ENCODE peak calls at places on chromosomes 4 and X, in ten cellular contexts. One of them, this sample, is unnamed.

GRCh38 chrX:18582910-18583493 is 88.9 kb downstream of the RS1 start:
- DNase-seq in H1: no peak
- DNase-seq in esophagus muscularis mucosa: no peak
- DNase-seq in transverse colon: no peak
- DNase-seq in stomach: no peak
- DNase-seq in SK-N-SH: peak
- DNase-seq in sigmoid colon: no peak
- DNase-seq in GM12878: no peak
- DNase-seq in suprapubic skin: no peak
- DNase-seq in K562: no peak
- DNase-seq in this sample: no peak

GRCh38 chrX:21638311-21638710 is 19.8 kb downstream of the KLHL34 start:
- DNase-seq in stomach: no peak
- DNase-seq in H1: no peak
- DNase-seq in suprapubic skin: no peak
- DNase-seq in esophagus muscularis mucosa: no peak
- DNase-seq in transverse colon: no peak
- DNase-seq in sigmoid colon: no peak
- DNase-seq in GM12878: no peak
- DNase-seq in SK-N-SH: no peak
- DNase-seq in K562: no peak
- DNase-seq in this sample: no peak

GRCh38 chrX:30521440-30522182 is 56.0 kb downstream of the TASL start:
- DNase-seq in suprapubic skin: no peak
- DNase-seq in GM12878: no peak
- DNase-seq in SK-N-SH: no peak
- DNase-seq in stomach: no peak
- DNase-seq in K562: no peak
- DNase-seq in H1: no peak
- DNase-seq in sigmoid colon: no peak
- DNase-seq in transverse colon: no peak
- DNase-seq in esophagus muscularis mucosa: no peak
- DNase-seq in this sample: no peak

GRCh38 chrX:124393659-124394058 is 47.3 kb downstream of the SH2D1A start:
- DNase-seq in K562: no peak
- DNase-seq in GM12878: no peak
- DNase-seq in sigmoid colon: no peak
- DNase-seq in H1: no peak
- DNase-seq in esophagus muscularis mucosa: no peak
- DNase-seq in transverse colon: no peak
- DNase-seq in suprapubic skin: no peak
- DNase-seq in SK-N-SH: no peak
- DNase-seq in stomach: no peak
- DNase-seq in this sample: no peak

GRCh38 chrX:47723689-47724088 is 64.7 kb upstream of the UXT start:
- DNase-seq in suprapubic skin: no peak
- DNase-seq in transverse colon: no peak
- DNase-seq in esophagus muscularis mucosa: no peak
- DNase-seq in K562: peak
- DNase-seq in H1: no peak
- DNase-seq in stomach: no peak
- DNase-seq in GM12878: no peak
- DNase-seq in sigmoid colon: no peak
- DNase-seq in SK-N-SH: no peak
- DNase-seq in this sample: no peak

GRCh38 chrX:43108828-43109227 is 330.9 kb upstream of the PPP1R2C start:
- DNase-seq in sigmoid colon: no peak
- DNase-seq in SK-N-SH: no peak
- DNase-seq in stomach: no peak
- DNase-seq in H1: no peak
- DNase-seq in GM12878: no peak
- DNase-seq in suprapubic skin: no peak
- DNase-seq in esophagus muscularis mucosa: no peak
- DNase-seq in K562: no peak
- DNase-seq in transverse colon: no peak
- DNase-seq in this sample: no peak

GRCh38 chr4:88477229-88477860 is 20.4 kb downstream of the HERC5 start:
- DNase-seq in K562: no peak
- DNase-seq in sigmoid colon: no peak
- DNase-seq in transverse colon: no peak
- DNase-seq in esophagus muscularis mucosa: no peak
- DNase-seq in suprapubic skin: no peak
- DNase-seq in SK-N-SH: no peak
- DNase-seq in GM12878: no peak
- DNase-seq in stomach: no peak
- DNase-seq in H1: no peak
- DNase-seq in this sample: no peak

GRCh38 chrX:15853586-15854079 is 980 bp downstream of the AP1S2 start:
- DNase-seq in GM12878: no peak
- DNase-seq in SK-N-SH: peak
- DNase-seq in sigmoid colon: no peak
- DNase-seq in esophagus muscularis mucosa: no peak
- DNase-seq in K562: peak
- DNase-seq in suprapubic skin: no peak
- DNase-seq in H1: no peak
- DNase-seq in transverse colon: no peak
- DNase-seq in stomach: no peak
- DNase-seq in this sample: no peak

GRCh38 chrX:41033299-41033698 is 51.9 kb upstream of the USP9X start:
- DNase-seq in H1: no peak
- DNase-seq in suprapubic skin: no peak
- DNase-seq in stomach: no peak
- DNase-seq in sigmoid colon: no peak
- DNase-seq in transverse colon: no peak
- DNase-seq in GM12878: no peak
- DNase-seq in SK-N-SH: no peak
- DNase-seq in esophagus muscularis mucosa: no peak
- DNase-seq in K562: no peak
- DNase-seq in this sample: no peak

GRCh38 chrX:7480721-7481120 is 332.8 kb upstream of the PUDP start:
- DNase-seq in K562: no peak
- DNase-seq in H1: no peak
- DNase-seq in esophagus muscularis mucosa: no peak
- DNase-seq in sigmoid colon: no peak
- DNase-seq in stomach: no peak
- DNase-seq in transverse colon: no peak
- DNase-seq in suprapubic skin: no peak
- DNase-seq in GM12878: no peak
- DNase-seq in SK-N-SH: no peak
- DNase-seq in this sample: no peak

GRCh38 chr4:26173619-26174018 is 147.2 kb upstream of the RBPJ start:
- DNase-seq in suprapubic skin: no peak
- DNase-seq in H1: no peak
- DNase-seq in stomach: peak
- DNase-seq in SK-N-SH: no peak
- DNase-seq in transverse colon: no peak
- DNase-seq in esophagus muscularis mucosa: no peak
- DNase-seq in sigmoid colon: no peak
- DNase-seq in K562: no peak
- DNase-seq in GM12878: no peak
- DNase-seq in this sample: no peak

GRCh38 chrX:93673056-93673868 is at the start of gene NAP1L3:
- DNase-seq in H1: peak
- DNase-seq in GM12878: no peak
- DNase-seq in SK-N-SH: peak
- DNase-seq in K562: no peak
- DNase-seq in sigmoid colon: peak
- DNase-seq in transverse colon: peak
- DNase-seq in stomach: peak
- DNase-seq in suprapubic skin: peak
- DNase-seq in esophagus muscularis mucosa: no peak
- DNase-seq in this sample: peak

DNA sequence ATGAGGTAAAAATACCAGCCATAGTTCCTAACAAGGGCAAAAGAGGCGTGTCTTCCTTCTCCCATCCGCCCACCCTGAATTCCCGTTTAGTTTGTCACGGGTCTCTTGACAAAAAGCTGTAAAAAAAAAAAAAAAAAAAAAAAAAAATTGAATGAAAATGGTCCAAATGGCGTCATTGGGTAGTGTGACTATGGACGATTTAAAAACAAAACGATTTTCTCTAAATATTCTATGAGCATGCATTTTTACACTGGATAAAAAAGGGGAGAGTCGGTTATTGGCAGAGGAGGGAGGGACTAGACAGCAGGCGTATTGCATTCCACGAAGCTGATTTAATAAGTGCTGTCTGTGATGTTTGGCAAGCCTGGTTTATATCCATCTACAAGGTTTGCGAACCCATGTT is at the start of gene FAM133A:
- DNase-seq in GM12878: no peak
- DNase-seq in K562: no peak
- DNase-seq in suprapubic skin: no peak
- DNase-seq in stomach: no peak
- DNase-seq in SK-N-SH: peak
- DNase-seq in transverse colon: no peak
- DNase-seq in esophagus muscularis mucosa: no peak
- DNase-seq in sigmoid colon: no peak
- DNase-seq in H1: no peak
- DNase-seq in this sample: no peak
- TF ChIP-seq POLR2AphosphoS5 in GM12878: no peak
- TF ChIP-seq POLR2AphosphoS5 in K562: no peak
- TF ChIP-seq POLR2AphosphoS5 in suprapubic skin: no peak
- TF ChIP-seq POLR2AphosphoS5 in stomach: no peak
- TF ChIP-seq POLR2AphosphoS5 in SK-N-SH: no peak
- TF ChIP-seq POLR2AphosphoS5 in transverse colon: no peak
- TF ChIP-seq POLR2AphosphoS5 in esophagus muscularis mucosa: peak
- TF ChIP-seq POLR2AphosphoS5 in sigmoid colon: no peak
- TF ChIP-seq POLR2AphosphoS5 in H1: no peak
- TF ChIP-seq POLR2AphosphoS5 in this sample: no peak

DNA sequence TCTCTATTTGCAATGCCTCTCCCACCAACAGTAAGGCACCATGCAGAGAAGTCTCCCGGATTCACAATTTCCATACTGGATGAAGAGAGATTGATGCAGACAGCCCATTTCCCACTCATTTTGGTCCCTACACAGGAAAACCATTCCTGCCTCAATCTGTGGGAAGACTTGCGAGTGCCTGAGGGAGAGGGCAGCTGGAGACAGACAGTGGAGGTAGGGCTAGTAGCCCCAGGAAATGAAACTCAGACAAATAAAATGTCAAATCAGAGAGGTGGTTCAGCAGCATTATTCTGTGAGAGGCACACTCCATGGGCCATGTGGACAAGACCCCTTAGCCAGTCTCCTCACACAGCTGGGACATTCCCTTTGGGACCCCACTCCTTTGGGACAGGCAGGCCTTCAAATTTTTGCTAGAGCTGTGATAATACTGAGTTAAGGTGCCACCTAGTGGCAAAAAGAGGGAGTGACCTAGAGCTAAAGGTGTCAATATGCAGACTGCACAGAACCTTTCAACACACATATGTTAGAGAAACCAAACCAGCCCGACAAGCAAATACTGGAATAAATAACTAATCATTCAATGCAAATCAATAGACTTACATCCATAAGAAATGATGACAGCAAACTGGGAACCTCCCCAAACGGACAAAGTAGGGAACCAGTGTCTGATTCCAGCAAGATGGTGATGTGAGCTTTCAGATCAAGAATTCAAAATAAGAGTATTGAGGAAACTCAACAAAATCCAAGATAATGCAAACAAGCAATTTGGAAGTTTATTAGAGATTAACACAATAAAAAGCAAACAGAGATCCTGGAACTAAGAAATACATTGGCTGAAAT is 1865.3 kb upstream of the AGA start:
- DNase-seq in esophagus muscularis mucosa: no peak
- DNase-seq in suprapubic skin: no peak
- DNase-seq in stomach: no peak
- DNase-seq in SK-N-SH: peak
- DNase-seq in K562: peak
- DNase-seq in GM12878: peak
- DNase-seq in transverse colon: peak
- DNase-seq in H1: no peak
- DNase-seq in sigmoid colon: no peak
- DNase-seq in this sample: no peak
- TF ChIP-seq CTCF in esophagus muscularis mucosa: no peak
- TF ChIP-seq CTCF in suprapubic skin: no peak
- TF ChIP-seq CTCF in stomach: peak
- TF ChIP-seq CTCF in SK-N-SH: peak
- TF ChIP-seq CTCF in K562: peak
- TF ChIP-seq CTCF in GM12878: peak
- TF ChIP-seq CTCF in transverse colon: peak
- TF ChIP-seq CTCF in H1: peak
- TF ChIP-seq CTCF in sigmoid colon: no peak
- TF ChIP-seq CTCF in this sample: peak

GRCh38 chr4:19941434-19941833 is 310.3 kb upstream of the SLIT2 start:
- DNase-seq in esophagus muscularis mucosa: no peak
- DNase-seq in K562: no peak
- DNase-seq in stomach: no peak
- DNase-seq in H1: no peak
- DNase-seq in SK-N-SH: peak
- DNase-seq in sigmoid colon: no peak
- DNase-seq in GM12878: no peak
- DNase-seq in transverse colon: no peak
- DNase-seq in suprapubic skin: no peak
- DNase-seq in this sample: no peak
- TF ChIP-seq EP300 in esophagus muscularis mucosa: no peak
- TF ChIP-seq EP300 in K562: no peak
- TF ChIP-seq EP300 in stomach: no peak
- TF ChIP-seq EP300 in H1: no peak
- TF ChIP-seq EP300 in SK-N-SH: peak
- TF ChIP-seq EP300 in sigmoid colon: no peak
- TF ChIP-seq EP300 in GM12878: no peak
- TF ChIP-seq EP300 in transverse colon: no peak
- TF ChIP-seq EP300 in suprapubic skin: no peak
- TF ChIP-seq EP300 in this sample: no peak

DNA sequence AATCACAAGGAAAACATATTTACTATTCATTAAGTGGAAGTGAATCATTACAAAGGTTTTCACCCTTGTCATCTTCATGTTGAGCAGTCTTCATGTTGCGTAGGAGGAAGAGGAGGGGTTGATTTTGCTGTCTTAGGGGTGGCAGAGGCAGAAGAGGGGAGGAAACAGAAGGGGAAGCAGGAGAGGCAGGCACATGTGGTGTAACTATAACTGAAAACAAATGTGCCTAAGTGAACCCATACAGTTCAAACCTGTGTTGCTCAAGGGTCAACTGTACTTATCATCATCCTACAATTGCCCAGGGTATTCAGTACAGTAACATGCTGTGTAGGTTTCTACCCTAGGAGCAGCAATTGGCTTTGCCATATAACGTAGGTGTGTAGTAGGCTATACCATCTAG is 47.2 kb downstream of the SYNPO2 start:
- DNase-seq in sigmoid colon: no peak
- DNase-seq in SK-N-SH: no peak
- DNase-seq in suprapubic skin: no peak
- DNase-seq in H1: no peak
- DNase-seq in esophagus muscularis mucosa: no peak
- DNase-seq in GM12878: no peak
- DNase-seq in transverse colon: no peak
- DNase-seq in K562: no peak
- DNase-seq in stomach: no peak
- DNase-seq in this sample: no peak
- TF ChIP-seq POLR2AphosphoS5 in sigmoid colon: no peak
- TF ChIP-seq POLR2AphosphoS5 in SK-N-SH: no peak
- TF ChIP-seq POLR2AphosphoS5 in suprapubic skin: no peak
- TF ChIP-seq POLR2AphosphoS5 in H1: no peak
- TF ChIP-seq POLR2AphosphoS5 in esophagus muscularis mucosa: no peak
- TF ChIP-seq POLR2AphosphoS5 in GM12878: no peak
- TF ChIP-seq POLR2AphosphoS5 in transverse colon: no peak
- TF ChIP-seq POLR2AphosphoS5 in K562: no peak
- TF ChIP-seq POLR2AphosphoS5 in stomach: no peak
- TF ChIP-seq POLR2AphosphoS5 in this sample: no peak